ENCODE peak calls at places on chromosomes 3 and 15, in four cellular contexts. One of them, this sample, is unnamed.

GRCh38 chr3:63625161-63625560 is 27.3 kb upstream of the SNTN start:
- DNase-seq in Calu3: peak
- DNase-seq in HCT116: no peak
- DNase-seq in activated T-cell treated with anti-CD3 and anti-CD28 coated beads for 1 hour: no peak
- DNase-seq in this sample: peak

GRCh38 chr3:134795776-134796312 is 784 bp downstream of the EPHB1 start:
- DNase-seq in Calu3: no peak
- DNase-seq in HCT116: no peak
- DNase-seq in activated T-cell treated with anti-CD3 and anti-CD28 coated beads for 1 hour: no peak
- DNase-seq in this sample: no peak

GRCh38 chr15:51652084-51652668 is 29.1 kb upstream of the SCG3 start:
- DNase-seq in Calu3: no peak
- DNase-seq in HCT116: no peak
- DNase-seq in activated T-cell treated with anti-CD3 and anti-CD28 coated beads for 1 hour: no peak
- DNase-seq in this sample: no peak

GRCh38 chr3:188528390-188528789 is 374.4 kb downstream of the LPP start:
- DNase-seq in Calu3: no peak
- DNase-seq in HCT116: no peak
- DNase-seq in activated T-cell treated with anti-CD3 and anti-CD28 coated beads for 1 hour: no peak
- DNase-seq in this sample: no peak

GRCh38 chr15:80568298-80568697 is 126.8 kb upstream of the ABHD17C start:
- DNase-seq in Calu3: no peak
- DNase-seq in HCT116: no peak
- DNase-seq in activated T-cell treated with anti-CD3 and anti-CD28 coated beads for 1 hour: no peak
- DNase-seq in this sample: no peak

GRCh38 chr3:66518644-66519043 is 17.8 kb upstream of the LRIG1 start:
- DNase-seq in Calu3: no peak
- DNase-seq in HCT116: no peak
- DNase-seq in activated T-cell treated with anti-CD3 and anti-CD28 coated beads for 1 hour: no peak
- DNase-seq in this sample: no peak

GRCh38 chr3:110846971-110847370 is 224.6 kb upstream of the NECTIN3 start:
- DNase-seq in Calu3: no peak
- DNase-seq in HCT116: no peak
- DNase-seq in activated T-cell treated with anti-CD3 and anti-CD28 coated beads for 1 hour: no peak
- DNase-seq in this sample: no peak

GRCh38 chr3:37599186-37599585 is 262.5 kb upstream of the CTDSPL start:
- DNase-seq in Calu3: no peak
- DNase-seq in HCT116: no peak
- DNase-seq in activated T-cell treated with anti-CD3 and anti-CD28 coated beads for 1 hour: no peak
- DNase-seq in this sample: no peak

GRCh38 chr15:86526938-86527735 is 447.5 kb downstream of the AGBL1 start:
- DNase-seq in Calu3: no peak
- DNase-seq in HCT116: no peak
- DNase-seq in activated T-cell treated with anti-CD3 and anti-CD28 coated beads for 1 hour: no peak
- DNase-seq in this sample: no peak

GRCh38 chr3:58173670-58174472 is 36.9 kb downstream of the DNASE1L3 start:
- DNase-seq in Calu3: peak
- DNase-seq in HCT116: no peak
- DNase-seq in activated T-cell treated with anti-CD3 and anti-CD28 coated beads for 1 hour: peak
- DNase-seq in this sample: peak